ENCODE peak calls at places on chromosome 21, in four cellular contexts. E is HepG2, Q is H1, V is K562. J is an unnamed sample.

GRCh38 chr21:39046236-39046911 is 136.9 kb downstream of the PSMG1 start:
- DNase-seq in Q (no peak), E (no peak), V (no peak), J (no peak)

GRCh38 chr21:39127506-39127905 is 55.7 kb downstream of the PSMG1 start:
- DNase-seq in E (no peak), V (no peak), Q (peak), J (peak)

GRCh38 chr21:39721885-39722284 is 23.1 kb upstream of the IGSF5 start:
- DNase-seq in Q (no peak), V (no peak), E (no peak), J (no peak)

GRCh38 chr21:34065015-34065414 is 8.4 kb upstream of the MRPS6 start:
- DNase-seq in E (no peak), V (no peak), Q (no peak), J (no peak)

GRCh38 chr21:33967086-33967571 is 51.5 kb upstream of the ATP5PO start:
- DNase-seq in Q (peak), V (no peak), E (peak), J (no peak)

GRCh38 chr21:42527489-42528158 is 14.0 kb downstream of the SLC37A1 start:
- DNase-seq in V (no peak), Q (no peak), E (no peak), J (no peak)

GRCh38 chr21:16579538-16579937 is 849.8 kb downstream of the USP25 start:
- DNase-seq in Q (no peak), V (no peak), E (no peak), J (no peak)

GRCh38 chr21:41883582-41883981 is 4.4 kb upstream of the PRDM15 start:
- DNase-seq in Q (no peak), E (no peak), V (no peak), J (no peak)

GRCh38 chr21:15065381-15066230 is 806 bp upstream of the NRIP1 start:
- DNase-seq in V (peak), E (peak), Q (peak), J (peak)

GRCh38 chr21:43645414-43645891 is 13.8 kb downstream of the HSF2BP start:
- DNase-seq in Q (no peak), V (no peak), E (peak), J (peak)

GRCh38 chr21:39611547-39612190 is 1.1 kb upstream of the B3GALT5 start:
- DNase-seq in E (no peak), Q (no peak), V (no peak), J (no peak)

GRCh38 chr21:43803558-43804300 is 14.4 kb downstream of the RRP1 start:
- DNase-seq in V (no peak), E (no peak), Q (no peak), J (no peak)

GRCh38 chr21:36889401-36889800 is 77.1 kb downstream of the HLCS start:
- DNase-seq in E (no peak), Q (no peak), V (no peak), J (no peak)

GRCh38 chr21:41768371-41769042 is 1.7 kb upstream of the RIPK4 start:
- DNase-seq in Q (no peak), E (peak), V (no peak), J (peak)

DNA sequence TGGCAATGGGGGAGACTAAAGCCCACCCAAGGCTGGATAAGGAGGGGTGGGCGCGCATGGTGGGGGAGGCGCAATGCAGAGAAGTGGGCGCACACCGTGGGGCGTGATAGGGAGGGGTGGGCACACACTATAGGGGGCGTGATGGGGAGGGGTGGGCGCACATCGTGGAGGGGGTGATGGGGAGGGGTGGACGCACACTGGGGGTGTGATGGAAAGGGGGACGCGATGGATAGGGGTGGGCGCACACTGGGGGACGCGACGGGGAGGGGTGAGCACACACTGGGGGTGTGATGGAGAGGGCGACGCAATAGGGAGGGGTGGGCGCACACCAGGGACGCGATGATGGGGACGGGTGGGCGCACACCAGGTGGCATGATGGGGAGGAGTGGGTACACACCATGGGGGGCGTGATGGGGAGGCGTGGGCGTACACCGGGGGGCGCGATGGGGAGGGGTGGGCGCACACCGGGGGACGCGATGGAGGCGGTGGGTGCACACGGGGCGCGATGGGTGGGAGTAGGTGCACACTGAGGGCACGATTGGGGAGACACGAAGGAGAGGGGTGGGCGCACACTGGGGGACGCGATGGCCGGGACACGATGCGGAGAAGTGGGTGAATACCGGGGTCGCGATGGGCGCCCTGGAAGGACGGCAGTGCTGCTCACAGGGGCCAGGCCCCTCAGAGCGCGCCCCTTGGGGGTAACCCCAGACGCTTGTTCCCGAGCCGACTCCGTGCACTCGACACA is 929 bp downstream of the SUMO3 start:
- DNase-seq in V (no peak), Q (no peak), E (no peak), J (no peak)
- TF ChIP-seq JUND in V (no peak), Q (no peak), E (no peak), J (no peak)

GRCh38 chr21:20802201-20802600 is 196.0 kb upstream of the NCAM2 start:
- DNase-seq in Q (no peak), E (no peak), V (no peak), J (no peak)
- TF ChIP-seq JUND in Q (no peak), E (no peak), V (no peak), J (no peak)

GRCh38 chr21:17866590-17866989 is 47.4 kb upstream of the C21orf91 start:
- DNase-seq in V (no peak), E (no peak), Q (no peak), J (no peak)
- TF ChIP-seq JUND in V (no peak), E (no peak), Q (no peak), J (no peak)

GRCh38 chr21:44893278-44893556 is 19.7 kb upstream of the PTTG1IP start:
- DNase-seq in E (no peak), V (no peak), Q (no peak), J (no peak)

GRCh38 chr21:44894687-44895302 is 21.3 kb upstream of the PTTG1IP start:
- DNase-seq in E (no peak), V (no peak), Q (no peak), J (no peak)

GRCh38 chr21:44892536-44893277 is 19.2 kb upstream of the PTTG1IP start:
- DNase-seq in V (peak), E (no peak), Q (peak), J (peak)

GRCh38 chr21:44895859-44896258 is 22.4 kb upstream of the PTTG1IP start:
- DNase-seq in V (no peak), Q (no peak), E (no peak), J (no peak)

DNA sequence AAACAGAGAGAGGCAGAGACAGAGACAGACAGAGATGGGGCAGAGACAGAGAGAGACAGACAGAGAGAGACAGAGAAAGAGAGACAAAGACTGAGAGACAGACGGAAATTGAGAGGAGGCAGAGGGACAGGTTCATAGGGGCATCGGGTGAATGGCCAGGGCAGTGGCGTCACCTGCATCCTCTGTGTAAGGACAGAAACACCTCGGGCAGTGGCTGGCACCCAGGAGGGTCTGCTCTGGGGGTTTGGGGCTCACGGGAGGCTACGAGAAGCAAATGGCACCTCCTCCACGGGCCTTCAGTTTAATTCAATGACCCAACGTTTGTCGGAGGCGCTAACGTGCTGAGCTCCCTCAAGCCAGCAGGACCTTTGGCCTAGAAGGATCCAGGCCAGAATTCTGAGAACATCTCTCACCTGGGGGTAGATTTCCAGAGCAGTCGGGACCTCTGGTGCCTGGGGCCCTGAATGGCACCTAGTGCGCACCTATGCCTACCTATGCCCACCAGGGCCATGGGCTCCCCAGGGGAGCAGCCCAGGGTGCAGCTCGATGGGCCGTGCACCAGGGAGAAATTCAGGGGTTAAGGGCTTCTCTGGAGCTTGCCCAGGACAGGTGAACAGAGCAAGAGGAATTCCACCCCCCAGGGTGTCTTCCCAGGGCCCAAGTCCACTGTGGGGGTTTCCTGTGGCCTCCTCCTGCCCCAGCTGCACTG is 20.6 kb upstream of the PTTG1IP start:
- DNase-seq in Q (no peak), V (no peak), E (no peak), J (no peak)
- TF ChIP-seq JUND in Q (no peak), V (no peak), E (no peak), J (no peak)

GRCh38 chr21:32312976-32313375 is 14.3 kb downstream of the MRAP start:
- DNase-seq in E (no peak), Q (peak), V (no peak), J (no peak)
- TF ChIP-seq JUND in E (no peak), Q (no peak), V (no peak), J (no peak)

J was measured in T47D.